ENCODE peak calls at places on chromosomes 12 and 14, in ten cellular contexts. One of them, this sample, is unnamed.

GRCh38 chr12:65463082-65463481 is 184.6 kb downstream of the MSRB3 start:
- DNase-seq in NCI-H1092 treated with DMSO at 0.1 percent for 48 hours: no peak
- DNase-seq in ELF-1: no peak
- DNase-seq in HTR-8/SVneo: no peak
- DNase-seq in H4: no peak
- DNase-seq in hepatic stellate cell: no peak
- DNase-seq in HEK293T: no peak
- DNase-seq in foreskin keratinocyte: no peak
- DNase-seq in EH: no peak
- DNase-seq in brain microvascular endothelial cell: no peak
- DNase-seq in this sample: no peak

GRCh38 chr14:73634333-73634833 is 10.4 kb upstream of the DNAL1 start:
- DNase-seq in NCI-H1092 treated with DMSO at 0.1 percent for 48 hours: peak; percentile 76
- DNase-seq in ELF-1: peak; percentile 74
- DNase-seq in HTR-8/SVneo: no peak
- DNase-seq in H4: no peak
- DNase-seq in hepatic stellate cell: no peak
- DNase-seq in HEK293T: no peak
- DNase-seq in foreskin keratinocyte: no peak
- DNase-seq in EH: no peak
- DNase-seq in brain microvascular endothelial cell: no peak
- DNase-seq in this sample: peak; percentile 40

GRCh38 chr14:105086833-105087307 is 21.6 kb upstream of the GPR132 start:
- DNase-seq in NCI-H1092 treated with DMSO at 0.1 percent for 48 hours: peak; percentile 18
- DNase-seq in ELF-1: peak; percentile 93
- DNase-seq in HTR-8/SVneo: peak; percentile 68
- DNase-seq in H4: peak; percentile 58
- DNase-seq in hepatic stellate cell: peak; percentile 77
- DNase-seq in HEK293T: peak; percentile 84
- DNase-seq in foreskin keratinocyte: no peak
- DNase-seq in EH: peak; percentile 80
- DNase-seq in brain microvascular endothelial cell: peak; percentile 40
- DNase-seq in this sample: peak; percentile 84

GRCh38 chr12:110577717-110578521 is 5.2 kb downstream of the PPTC7 start:
- DNase-seq in NCI-H1092 treated with DMSO at 0.1 percent for 48 hours: no peak
- DNase-seq in ELF-1: no peak
- DNase-seq in HTR-8/SVneo: no peak
- DNase-seq in H4: peak; percentile 82
- DNase-seq in hepatic stellate cell: peak; percentile 73
- DNase-seq in HEK293T: no peak
- DNase-seq in foreskin keratinocyte: peak; percentile 94
- DNase-seq in EH: peak; percentile 82
- DNase-seq in brain microvascular endothelial cell: peak; percentile 61
- DNase-seq in this sample: peak; percentile 99

GRCh38 chr12:99154264-99154982 is 493.1 kb upstream of the GARIN6 start:
- DNase-seq in NCI-H1092 treated with DMSO at 0.1 percent for 48 hours: peak; percentile 24
- DNase-seq in ELF-1: no peak
- DNase-seq in HTR-8/SVneo: no peak
- DNase-seq in H4: no peak
- DNase-seq in hepatic stellate cell: no peak
- DNase-seq in HEK293T: no peak
- DNase-seq in foreskin keratinocyte: no peak
- DNase-seq in EH: no peak
- DNase-seq in brain microvascular endothelial cell: no peak
- DNase-seq in this sample: no peak

GRCh38 chr12:73531752-73532151 is 1005.9 kb upstream of the ATXN7L3B start:
- DNase-seq in NCI-H1092 treated with DMSO at 0.1 percent for 48 hours: no peak
- DNase-seq in ELF-1: no peak
- DNase-seq in HTR-8/SVneo: peak; percentile 1
- DNase-seq in H4: no peak
- DNase-seq in hepatic stellate cell: no peak
- DNase-seq in HEK293T: no peak
- DNase-seq in foreskin keratinocyte: no peak
- DNase-seq in EH: no peak
- DNase-seq in brain microvascular endothelial cell: no peak
- DNase-seq in this sample: no peak

GRCh38 chr14:56816575-56817391 is 6.5 kb upstream of the OTX2 start:
- DNase-seq in NCI-H1092 treated with DMSO at 0.1 percent for 48 hours: no peak
- DNase-seq in ELF-1: peak; percentile 80
- DNase-seq in HTR-8/SVneo: no peak
- DNase-seq in H4: no peak
- DNase-seq in hepatic stellate cell: no peak
- DNase-seq in HEK293T: no peak
- DNase-seq in foreskin keratinocyte: no peak
- DNase-seq in EH: no peak
- DNase-seq in brain microvascular endothelial cell: no peak
- DNase-seq in this sample: no peak

GRCh38 chr12:107490000-107490399 is 195.6 kb upstream of the PWP1 start:
- DNase-seq in NCI-H1092 treated with DMSO at 0.1 percent for 48 hours: no peak
- DNase-seq in ELF-1: no peak
- DNase-seq in HTR-8/SVneo: no peak
- DNase-seq in H4: no peak
- DNase-seq in hepatic stellate cell: no peak
- DNase-seq in HEK293T: no peak
- DNase-seq in foreskin keratinocyte: no peak
- DNase-seq in EH: no peak
- DNase-seq in brain microvascular endothelial cell: no peak
- DNase-seq in this sample: no peak

GRCh38 chr14:59150990-59151389 is 37.5 kb upstream of the DAAM1 start:
- DNase-seq in NCI-H1092 treated with DMSO at 0.1 percent for 48 hours: no peak
- DNase-seq in ELF-1: no peak
- DNase-seq in HTR-8/SVneo: no peak
- DNase-seq in H4: no peak
- DNase-seq in hepatic stellate cell: no peak
- DNase-seq in HEK293T: no peak
- DNase-seq in foreskin keratinocyte: no peak
- DNase-seq in EH: no peak
- DNase-seq in brain microvascular endothelial cell: no peak
- DNase-seq in this sample: no peak

GRCh38 chr14:34981743-34982420 is 910 bp upstream of the SRP54 start:
- DNase-seq in NCI-H1092 treated with DMSO at 0.1 percent for 48 hours: no peak
- DNase-seq in ELF-1: no peak
- DNase-seq in HTR-8/SVneo: no peak
- DNase-seq in H4: peak; percentile 21
- DNase-seq in hepatic stellate cell: no peak
- DNase-seq in HEK293T: peak; percentile 9
- DNase-seq in foreskin keratinocyte: peak; percentile 13
- DNase-seq in EH: no peak
- DNase-seq in brain microvascular endothelial cell: peak; percentile 35
- DNase-seq in this sample: peak; percentile 49

GRCh38 chr14:29906256-29906885 is 21.3 kb downstream of the PRKD1 start:
- DNase-seq in NCI-H1092 treated with DMSO at 0.1 percent for 48 hours: no peak
- DNase-seq in ELF-1: no peak
- DNase-seq in HTR-8/SVneo: no peak
- DNase-seq in H4: peak; percentile 13
- DNase-seq in hepatic stellate cell: no peak
- DNase-seq in HEK293T: no peak
- DNase-seq in foreskin keratinocyte: peak; percentile 43
- DNase-seq in EH: peak; percentile 32
- DNase-seq in brain microvascular endothelial cell: no peak
- DNase-seq in this sample: peak; percentile 95